ENCODE peak calls at places on chromosomes 12 and 14, in ten cellular contexts. One of them, this sample, is unnamed.

GRCh38 chr14:104888489-104889373 is 23.7 kb downstream of the CEP170B start:
- DNase-seq in left kidney: no peak
- DNase-seq in NCI-H2081: no peak
- DNase-seq in midbrain: no peak
- DNase-seq in kidney tubule cell: no peak
- DNase-seq in Caki2: no peak
- DNase-seq in T-helper 1 cell: no peak
- DNase-seq in stimulated activated CD8-positive, alpha-beta memory T cell treated with anti-CD3 and anti-CD28 coated beads, Interleukin-4, amount 100 ng/mL, for 48 hours: no peak
- DNase-seq in psoas muscle: peak; percentile 52
- DNase-seq in ureter: no peak
- DNase-seq in this sample: peak; percentile 61

GRCh38 chr14:55449116-55449515 is 8.7 kb upstream of the TBPL2 start:
- DNase-seq in left kidney: no peak
- DNase-seq in NCI-H2081: no peak
- DNase-seq in midbrain: no peak
- DNase-seq in kidney tubule cell: no peak
- DNase-seq in Caki2: no peak
- DNase-seq in T-helper 1 cell: no peak
- DNase-seq in stimulated activated CD8-positive, alpha-beta memory T cell treated with anti-CD3 and anti-CD28 coated beads, Interleukin-4, amount 100 ng/mL, for 48 hours: no peak
- DNase-seq in psoas muscle: no peak
- DNase-seq in ureter: no peak
- DNase-seq in this sample: no peak

GRCh38 chr12:128091931-128092330 is 175.0 kb upstream of the TMEM132C start:
- DNase-seq in left kidney: peak; percentile 21
- DNase-seq in NCI-H2081: no peak
- DNase-seq in midbrain: no peak
- DNase-seq in kidney tubule cell: no peak
- DNase-seq in Caki2: no peak
- DNase-seq in T-helper 1 cell: no peak
- DNase-seq in stimulated activated CD8-positive, alpha-beta memory T cell treated with anti-CD3 and anti-CD28 coated beads, Interleukin-4, amount 100 ng/mL, for 48 hours: no peak
- DNase-seq in psoas muscle: no peak
- DNase-seq in ureter: no peak
- DNase-seq in this sample: no peak

GRCh38 chr14:50040401-50040775 is 76.0 kb downstream of the VCPKMT start:
- DNase-seq in left kidney: no peak
- DNase-seq in NCI-H2081: no peak
- DNase-seq in midbrain: no peak
- DNase-seq in kidney tubule cell: peak; percentile 89
- DNase-seq in Caki2: peak; percentile 31
- DNase-seq in T-helper 1 cell: no peak
- DNase-seq in stimulated activated CD8-positive, alpha-beta memory T cell treated with anti-CD3 and anti-CD28 coated beads, Interleukin-4, amount 100 ng/mL, for 48 hours: peak; percentile 50
- DNase-seq in psoas muscle: no peak
- DNase-seq in ureter: no peak
- DNase-seq in this sample: peak; percentile 76

GRCh38 chr12:128830505-128830893 is 6.7 kb upstream of the SLC15A4 start:
- DNase-seq in left kidney: no peak
- DNase-seq in NCI-H2081: no peak
- DNase-seq in midbrain: no peak
- DNase-seq in kidney tubule cell: no peak
- DNase-seq in Caki2: no peak
- DNase-seq in T-helper 1 cell: no peak
- DNase-seq in stimulated activated CD8-positive, alpha-beta memory T cell treated with anti-CD3 and anti-CD28 coated beads, Interleukin-4, amount 100 ng/mL, for 48 hours: no peak
- DNase-seq in psoas muscle: no peak
- DNase-seq in ureter: no peak
- DNase-seq in this sample: no peak

GRCh38 chr14:98182385-98183055 is 1089.5 kb downstream of the BCL11B start:
- DNase-seq in left kidney: no peak
- DNase-seq in NCI-H2081: no peak
- DNase-seq in midbrain: no peak
- DNase-seq in kidney tubule cell: peak; percentile 65
- DNase-seq in Caki2: no peak
- DNase-seq in T-helper 1 cell: no peak
- DNase-seq in stimulated activated CD8-positive, alpha-beta memory T cell treated with anti-CD3 and anti-CD28 coated beads, Interleukin-4, amount 100 ng/mL, for 48 hours: peak; percentile 80
- DNase-seq in psoas muscle: no peak
- DNase-seq in ureter: no peak
- DNase-seq in this sample: peak; percentile 81

GRCh38 chr12:124140889-124141550 is 153.9 kb upstream of the RFLNA start:
- DNase-seq in left kidney: no peak
- DNase-seq in NCI-H2081: no peak
- DNase-seq in midbrain: no peak
- DNase-seq in kidney tubule cell: no peak
- DNase-seq in Caki2: no peak
- DNase-seq in T-helper 1 cell: no peak
- DNase-seq in stimulated activated CD8-positive, alpha-beta memory T cell treated with anti-CD3 and anti-CD28 coated beads, Interleukin-4, amount 100 ng/mL, for 48 hours: no peak
- DNase-seq in psoas muscle: no peak
- DNase-seq in ureter: no peak
- DNase-seq in this sample: no peak

GRCh38 chr12:89319111-89319510 is 33.2 kb downstream of the DUSP6 start:
- DNase-seq in left kidney: peak; percentile 34
- DNase-seq in NCI-H2081: no peak
- DNase-seq in midbrain: no peak
- DNase-seq in kidney tubule cell: no peak
- DNase-seq in Caki2: no peak
- DNase-seq in T-helper 1 cell: no peak
- DNase-seq in stimulated activated CD8-positive, alpha-beta memory T cell treated with anti-CD3 and anti-CD28 coated beads, Interleukin-4, amount 100 ng/mL, for 48 hours: no peak
- DNase-seq in psoas muscle: peak; percentile 59
- DNase-seq in ureter: no peak
- DNase-seq in this sample: no peak

GRCh38 chr12:130920711-130921381 is 32.9 kb upstream of the ADGRD1 start:
- DNase-seq in left kidney: peak; percentile 54
- DNase-seq in NCI-H2081: no peak
- DNase-seq in midbrain: no peak
- DNase-seq in kidney tubule cell: no peak
- DNase-seq in Caki2: no peak
- DNase-seq in T-helper 1 cell: no peak
- DNase-seq in stimulated activated CD8-positive, alpha-beta memory T cell treated with anti-CD3 and anti-CD28 coated beads, Interleukin-4, amount 100 ng/mL, for 48 hours: no peak
- DNase-seq in psoas muscle: peak; percentile 88
- DNase-seq in ureter: peak; percentile 82
- DNase-seq in this sample: no peak

GRCh38 chr12:14403711-14404164 is 38.3 kb downstream of the ATF7IP start:
- DNase-seq in left kidney: peak; percentile 83
- DNase-seq in NCI-H2081: peak; percentile 94
- DNase-seq in midbrain: peak; percentile 43
- DNase-seq in kidney tubule cell: peak; percentile 85
- DNase-seq in Caki2: peak; percentile 90
- DNase-seq in T-helper 1 cell: peak; percentile 38
- DNase-seq in stimulated activated CD8-positive, alpha-beta memory T cell treated with anti-CD3 and anti-CD28 coated beads, Interleukin-4, amount 100 ng/mL, for 48 hours: no peak
- DNase-seq in psoas muscle: no peak
- DNase-seq in ureter: no peak
- DNase-seq in this sample: no peak

GRCh38 chr14:104726600-104727451 is 2.8 kb downstream of the ADSS1 start:
- DNase-seq in left kidney: no peak
- DNase-seq in NCI-H2081: no peak
- DNase-seq in midbrain: peak; percentile 38
- DNase-seq in kidney tubule cell: no peak
- DNase-seq in Caki2: no peak
- DNase-seq in T-helper 1 cell: no peak
- DNase-seq in stimulated activated CD8-positive, alpha-beta memory T cell treated with anti-CD3 and anti-CD28 coated beads, Interleukin-4, amount 100 ng/mL, for 48 hours: no peak
- DNase-seq in psoas muscle: no peak
- DNase-seq in ureter: no peak
- DNase-seq in this sample: no peak

GRCh38 chr12:104276192-104277131 is 27.1 kb upstream of the EID3 start:
- DNase-seq in left kidney: peak; percentile 30
- DNase-seq in NCI-H2081: peak; percentile 56
- DNase-seq in midbrain: no peak
- DNase-seq in kidney tubule cell: peak; percentile 98
- DNase-seq in Caki2: peak; percentile 92
- DNase-seq in T-helper 1 cell: no peak
- DNase-seq in stimulated activated CD8-positive, alpha-beta memory T cell treated with anti-CD3 and anti-CD28 coated beads, Interleukin-4, amount 100 ng/mL, for 48 hours: no peak
- DNase-seq in psoas muscle: no peak
- DNase-seq in ureter: no peak
- DNase-seq in this sample: no peak

GRCh38 chr14:54920052-54920451 is 17.4 kb upstream of the GCH1 start:
- DNase-seq in left kidney: no peak
- DNase-seq in NCI-H2081: peak; percentile 76
- DNase-seq in midbrain: no peak
- DNase-seq in kidney tubule cell: no peak
- DNase-seq in Caki2: no peak
- DNase-seq in T-helper 1 cell: no peak
- DNase-seq in stimulated activated CD8-positive, alpha-beta memory T cell treated with anti-CD3 and anti-CD28 coated beads, Interleukin-4, amount 100 ng/mL, for 48 hours: no peak
- DNase-seq in psoas muscle: no peak
- DNase-seq in ureter: no peak
- DNase-seq in this sample: no peak

GRCh38 chr12:32049956-32050355 is 56.7 kb upstream of the BICD1 start:
- DNase-seq in left kidney: no peak
- DNase-seq in NCI-H2081: no peak
- DNase-seq in midbrain: no peak
- DNase-seq in kidney tubule cell: no peak
- DNase-seq in Caki2: no peak
- DNase-seq in T-helper 1 cell: no peak
- DNase-seq in stimulated activated CD8-positive, alpha-beta memory T cell treated with anti-CD3 and anti-CD28 coated beads, Interleukin-4, amount 100 ng/mL, for 48 hours: no peak
- DNase-seq in psoas muscle: no peak
- DNase-seq in ureter: no peak
- DNase-seq in this sample: no peak

GRCh38 chr14:106268013-106268727 is 741.8 kb downstream of the TMEM121 start:
- DNase-seq in left kidney: no peak
- DNase-seq in NCI-H2081: peak; percentile 8
- DNase-seq in midbrain: no peak
- DNase-seq in kidney tubule cell: no peak
- DNase-seq in Caki2: no peak
- DNase-seq in T-helper 1 cell: peak; percentile 79
- DNase-seq in stimulated activated CD8-positive, alpha-beta memory T cell treated with anti-CD3 and anti-CD28 coated beads, Interleukin-4, amount 100 ng/mL, for 48 hours: peak; percentile 96
- DNase-seq in psoas muscle: no peak
- DNase-seq in ureter: no peak
- DNase-seq in this sample: peak; percentile 90

GRCh38 chr12:19068137-19068536 is 61.4 kb upstream of the PLEKHA5 start:
- DNase-seq in left kidney: peak; percentile 15
- DNase-seq in NCI-H2081: no peak
- DNase-seq in midbrain: no peak
- DNase-seq in kidney tubule cell: no peak
- DNase-seq in Caki2: no peak
- DNase-seq in T-helper 1 cell: no peak
- DNase-seq in stimulated activated CD8-positive, alpha-beta memory T cell treated with anti-CD3 and anti-CD28 coated beads, Interleukin-4, amount 100 ng/mL, for 48 hours: no peak
- DNase-seq in psoas muscle: no peak
- DNase-seq in ureter: no peak
- DNase-seq in this sample: no peak

GRCh38 chr12:124761876-124762275 is 101.8 kb downstream of the SCARB1 start:
- DNase-seq in left kidney: no peak
- DNase-seq in NCI-H2081: no peak
- DNase-seq in midbrain: no peak
- DNase-seq in kidney tubule cell: no peak
- DNase-seq in Caki2: no peak
- DNase-seq in T-helper 1 cell: no peak
- DNase-seq in stimulated activated CD8-positive, alpha-beta memory T cell treated with anti-CD3 and anti-CD28 coated beads, Interleukin-4, amount 100 ng/mL, for 48 hours: peak; percentile 76
- DNase-seq in psoas muscle: no peak
- DNase-seq in ureter: no peak
- DNase-seq in this sample: no peak

GRCh38 chr14:101476258-101476930 is 84.9 kb upstream of the DIO3 start:
- DNase-seq in left kidney: no peak
- DNase-seq in NCI-H2081: no peak
- DNase-seq in midbrain: no peak
- DNase-seq in kidney tubule cell: no peak
- DNase-seq in Caki2: peak; percentile 37
- DNase-seq in T-helper 1 cell: no peak
- DNase-seq in stimulated activated CD8-positive, alpha-beta memory T cell treated with anti-CD3 and anti-CD28 coated beads, Interleukin-4, amount 100 ng/mL, for 48 hours: no peak
- DNase-seq in psoas muscle: no peak
- DNase-seq in ureter: peak; percentile 37
- DNase-seq in this sample: no peak

GRCh38 chr12:75784591-75784990 is 247.0 kb downstream of the PHLDA1 start:
- DNase-seq in left kidney: peak; percentile 22
- DNase-seq in NCI-H2081: peak; percentile 76
- DNase-seq in midbrain: no peak
- DNase-seq in kidney tubule cell: peak; percentile 25
- DNase-seq in Caki2: peak; percentile 46
- DNase-seq in T-helper 1 cell: no peak
- DNase-seq in stimulated activated CD8-positive, alpha-beta memory T cell treated with anti-CD3 and anti-CD28 coated beads, Interleukin-4, amount 100 ng/mL, for 48 hours: no peak
- DNase-seq in psoas muscle: peak; percentile 55
- DNase-seq in ureter: peak; percentile 93
- DNase-seq in this sample: no peak

GRCh38 chr12:85016423-85016822 is 19.7 kb downstream of the TSPAN19 start:
- DNase-seq in left kidney: no peak
- DNase-seq in NCI-H2081: no peak
- DNase-seq in midbrain: peak; percentile 16
- DNase-seq in kidney tubule cell: peak; percentile 86
- DNase-seq in Caki2: peak; percentile 61
- DNase-seq in T-helper 1 cell: no peak
- DNase-seq in stimulated activated CD8-positive, alpha-beta memory T cell treated with anti-CD3 and anti-CD28 coated beads, Interleukin-4, amount 100 ng/mL, for 48 hours: no peak
- DNase-seq in psoas muscle: no peak
- DNase-seq in ureter: no peak
- DNase-seq in this sample: no peak